ENCODE peak calls at places on chromosomes 6 and 20, in ten cellular contexts. W is LoVo; T is astrocyte of the hippocampus; F is Calu3; A is left ventricle myocardium inferior; N is activated CD4-positive, alpha-beta T cell treated with anti-CD3 and anti-CD28 coated beads, Interleukin-2, amount 50 U/mL, for 4 hours; L is heart left ventricle; M is NB4; H is astrocyte of the spinal cord; Q is NCI-H82. E is an unnamed sample.

GRCh38 chr6:4295789-4296165 is 160.4 kb upstream of the ECI2 start:
- DNase-seq in W (no peak), T (no peak), F (no peak), A (no peak), N (no peak), L (no peak), M (no peak), H (no peak), Q (no peak), E (no peak)

GRCh38 chr6:163347021-163347446 is 67.5 kb upstream of the QKI start:
- DNase-seq in W (no peak), T (peak), F (no peak), A (no peak), N (no peak), L (no peak), M (peak), H (no peak), Q (no peak), E (no peak)

GRCh38 chr6:41182069-41183034 is 18.6 kb downstream of the TREML2 start:
- DNase-seq in W (peak), T (peak), F (peak), A (no peak), N (peak), L (no peak), M (peak), H (peak), Q (peak), E (no peak)

GRCh38 chr20:54416770-54417169 is 58.6 kb upstream of the DOK5 start:
- DNase-seq in W (no peak), T (no peak), F (no peak), A (no peak), N (no peak), L (no peak), M (no peak), H (no peak), Q (no peak), E (no peak)

GRCh38 chr20:535958-536357 is 7.6 kb downstream of the CSNK2A1 start:
- DNase-seq in W (peak), T (no peak), F (peak), A (no peak), N (no peak), L (no peak), M (peak), H (peak), Q (no peak), E (no peak)

GRCh38 chr6:144064402-144064830 is 31.0 kb downstream of the SF3B5 start:
- DNase-seq in W (peak), T (peak), F (peak), A (peak), N (peak), L (peak), M (peak), H (no peak), Q (peak), E (peak)

GRCh38 chr6:160883999-160884398 is 107.6 kb upstream of the MAP3K4 start:
- DNase-seq in W (no peak), T (no peak), F (no peak), A (no peak), N (no peak), L (no peak), M (no peak), H (no peak), Q (no peak), E (no peak)

GRCh38 chr20:12466915-12467314 is 541.9 kb upstream of the SPTLC3 start:
- DNase-seq in W (no peak), T (no peak), F (no peak), A (no peak), N (no peak), L (no peak), M (no peak), H (no peak), Q (no peak), E (no peak)

GRCh38 chr20:39862613-39863012 is 826.4 kb downstream of the MAFB start:
- DNase-seq in W (no peak), T (no peak), F (no peak), A (no peak), N (no peak), L (no peak), M (no peak), H (no peak), Q (no peak), E (no peak)

GRCh38 chr20:1905009-1905408 is 9.8 kb downstream of the SIRPA start:
- DNase-seq in W (no peak), T (no peak), F (no peak), A (no peak), N (no peak), L (no peak), M (no peak), H (no peak), Q (no peak), E (no peak)

GRCh38 chr6:112956696-112957525 is 609.8 kb downstream of the RFPL4B start:
- DNase-seq in W (no peak), T (peak), F (no peak), A (no peak), N (no peak), L (peak), M (peak), H (peak), Q (no peak), E (no peak)

GRCh38 chr20:25275813-25276532 is 28.1 kb downstream of the PYGB start:
- DNase-seq in W (no peak), T (no peak), F (no peak), A (peak), N (no peak), L (peak), M (no peak), H (no peak), Q (no peak), E (peak)

GRCh38 chr6:46105568-46105967 is 24.2 kb upstream of the ENPP4 start:
- DNase-seq in W (no peak), T (no peak), F (no peak), A (no peak), N (no peak), L (no peak), M (no peak), H (no peak), Q (no peak), E (no peak)

GRCh38 chr6:29887330-29887818 is 55.0 kb upstream of the HLA-A start:
- DNase-seq in W (peak), T (peak), F (peak), A (peak), N (peak), L (peak), M (no peak), H (peak), Q (no peak), E (peak)

GRCh38 chr20:36092424-36093024 is 62.0 kb upstream of the EPB41L1 start:
- DNase-seq in W (no peak), T (peak), F (peak), A (peak), N (no peak), L (peak), M (peak), H (no peak), Q (peak), E (no peak)

GRCh38 chr6:70672549-70672948 is 4.9 kb downstream of the SMAP1 start:
- DNase-seq in W (no peak), T (no peak), F (no peak), A (no peak), N (no peak), L (no peak), M (no peak), H (no peak), Q (no peak), E (no peak)

GRCh38 chr20:17889226-17889625 is 79.4 kb downstream of the SNX5 start:
- DNase-seq in W (no peak), T (peak), F (no peak), A (no peak), N (no peak), L (no peak), M (no peak), H (peak), Q (no peak), E (no peak)

GRCh38 chr20:36094497-36094896 is 60.0 kb upstream of the EPB41L1 start:
- DNase-seq in W (no peak), T (peak), F (no peak), A (no peak), N (no peak), L (peak), M (no peak), H (no peak), Q (peak), E (no peak)